ENCODE peak calls at places on chromosomes 2 and 18, in four cellular contexts. M is K562, P is IMR-90, J is sigmoid colon. E is an unnamed sample.

GRCh38 chr2:7083580-7084509 is 166.6 kb downstream of the RNF144A start:
- DNase-seq in M (peak; percentile 24), P (peak; percentile 25), J (no peak), E (no peak)

GRCh38 chr2:225889452-225889851 is 489.9 kb downstream of the NYAP2 start:
- DNase-seq in M (no peak), P (peak; percentile 94), J (no peak), E (peak; percentile 20)

GRCh38 chr2:5980351-5981054 is 288.3 kb downstream of the SOX11 start:
- DNase-seq in M (no peak), P (no peak), J (no peak), E (no peak)

GRCh38 chr2:157220502-157220901 is 37.0 kb upstream of the GALNT5 start:
- DNase-seq in M (no peak), P (no peak), J (no peak), E (no peak)

GRCh38 chr2:18436408-18437077 is 123.9 kb downstream of the RDH14 start:
- DNase-seq in M (no peak), P (peak; percentile 70), J (no peak), E (no peak)

GRCh38 chr2:15782009-15782751 is 158.2 kb upstream of the MYCN start:
- DNase-seq in M (no peak), P (no peak), J (no peak), E (no peak)

GRCh38 chr18:56152547-56152946 is 485.8 kb downstream of the TXNL1 start:
- DNase-seq in M (no peak), P (no peak), J (no peak), E (no peak)

GRCh38 chr2:174878537-174879147 is 114.4 kb upstream of the CHRNA1 start:
- DNase-seq in M (no peak), P (peak; percentile 49), J (no peak), E (peak; percentile 27)

GRCh38 chr2:50691518-50691917 is 340.4 kb downstream of the NRXN1 start:
- DNase-seq in M (no peak), P (no peak), J (no peak), E (no peak)

GRCh38 chr2:42935692-42936631 is 143.6 kb upstream of the HAAO start:
- DNase-seq in M (no peak), P (no peak), J (no peak), E (peak; percentile 32)

GRCh38 chr18:78721281-78721949 is 258.2 kb upstream of the SALL3 start:
- DNase-seq in M (no peak), P (no peak), J (peak; percentile 50), E (no peak)

GRCh38 chr2:168687314-168687713 is 115.1 kb upstream of the NOSTRIN start:
- DNase-seq in M (no peak), P (peak; percentile 2), J (no peak), E (peak; percentile 25)

GRCh38 chr2:103284750-103285149 is 522.9 kb downstream of the TMEM182 start:
- DNase-seq in M (no peak), P (no peak), J (no peak), E (no peak)

GRCh38 chr2:228747478-228747877 is 523.6 kb downstream of the PID1 start:
- DNase-seq in M (no peak), P (no peak), J (no peak), E (no peak)

GRCh38 chr2:241866896-241867631 is 2.5 kb upstream of the RTP5 start:
- DNase-seq in M (no peak), P (no peak), J (no peak), E (no peak)

GRCh38 chr2:221263572-221263971 is 308.5 kb downstream of the EPHA4 start:
- DNase-seq in M (no peak), P (no peak), J (no peak), E (no peak)

GRCh38 chr2:191220671-191221070 is 24.5 kb upstream of the MYO1B start:
- DNase-seq in M (no peak), P (no peak), J (no peak), E (no peak)

GRCh38 chr2:236663267-236663666 is 93.6 kb downstream of the ACKR3 start:
- DNase-seq in M (no peak), P (no peak), J (peak; percentile 94), E (peak; percentile 67)

GRCh38 chr18:53101719-53102118 is 761.7 kb downstream of the DCC start:
- DNase-seq in M (no peak), P (no peak), J (no peak), E (no peak)

GRCh38 chr2:118906186-118906585 is 35.8 kb upstream of the MARCO start:
- DNase-seq in M (no peak), P (no peak), J (no peak), E (no peak)

GRCh38 chr2:10125842-10126596 is 3.5 kb downstream of the RRM2 start:
- DNase-seq in M (no peak), P (no peak), J (no peak), E (no peak)

GRCh38 chr2:529425-529824 is 147.8 kb downstream of the TMEM18 start:
- DNase-seq in M (no peak), P (peak; percentile 1), J (no peak), E (no peak)

GRCh38 chr2:177633111-177633510 is 240.5 kb downstream of the AGPS start:
- DNase-seq in M (no peak), P (no peak), J (no peak), E (no peak)

GRCh38 chr2:120383631-120384477 is 37.9 kb downstream of the INHBB start:
- DNase-seq in M (no peak), P (no peak), J (peak; percentile 27), E (no peak)

GRCh38 chr2:46813046-46813445 is 102.6 kb downstream of the MCFD2 start:
- DNase-seq in M (no peak), P (peak; percentile 46), J (peak; percentile 80), E (peak; percentile 35)

GRCh38 chr2:191318729-191319078 is 73.5 kb downstream of the MYO1B start:
- DNase-seq in M (no peak), P (peak; percentile 85), J (no peak), E (no peak)

GRCh38 chr2:196068271-196069209 is at the start of gene DNAH7:
- DNase-seq in M (peak; percentile 82), P (peak; percentile 80), J (peak; percentile 95), E (peak; percentile 96)
- TF ChIP-seq POLR2A in M (no peak), P (peak; percentile 47), J (no peak), E (peak; percentile 13)

DNA sequence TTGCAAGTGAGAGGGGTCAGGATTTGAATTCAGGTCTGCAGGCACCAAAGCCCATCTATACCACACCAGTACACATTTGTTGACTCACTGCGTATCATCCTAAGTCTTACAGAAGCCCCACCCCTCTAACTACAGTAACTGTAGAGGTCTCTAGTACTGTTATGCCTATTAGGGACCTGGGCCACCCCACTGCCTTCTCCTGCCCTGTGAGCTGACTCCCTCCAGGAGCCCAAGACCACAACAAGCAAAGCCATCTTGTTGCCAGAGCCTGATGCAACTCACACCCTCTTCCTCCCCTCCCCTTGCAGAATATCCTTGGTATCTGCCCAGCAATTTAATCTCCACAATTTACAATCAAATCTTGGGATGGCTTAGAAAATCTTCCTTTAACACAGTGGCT is 17.6 kb upstream of the CYP1B1 start:
- DNase-seq in M (no peak), P (no peak), J (no peak), E (no peak)
- H3K27ac ChIP-seq in M (no peak overlapping the region), P (peak overlapping the region; percentile 38), J (no peak overlapping the region), E (no peak overlapping the region)

GRCh38 chr2:219308142-219309093 is 783 bp downstream of the PTPRN start:
- DNase-seq in M (peak; percentile 79), P (peak; percentile 65), J (no peak), E (peak; percentile 76)
- H3K4me3 ChIP-seq in M (peak overlapping the region; percentile 22), P (peak overlapping the region; percentile 59), J (no peak overlapping the region), E (peak overlapping the region; percentile 17)

GRCh38 chr2:84965192-84965516 is 5.8 kb upstream of the KCMF1 start:
- DNase-seq in M (no peak), P (no peak), J (peak; percentile 8), E (no peak)

GRCh38 chr2:84964406-84965191 is 6.4 kb upstream of the KCMF1 start:
- DNase-seq in M (no peak), P (no peak), J (peak; percentile 29), E (no peak)

GRCh38 chr2:84962917-84963316 is 8.0 kb upstream of the KCMF1 start:
- DNase-seq in M (no peak), P (no peak), J (peak; percentile 7), E (no peak)

GRCh38 chr2:84963692-84964405 is 7.1 kb upstream of the KCMF1 start:
- DNase-seq in M (no peak), P (peak; percentile 97), J (peak; percentile 27), E (no peak)

GRCh38 chr2:84963323-84963691 is 7.7 kb upstream of the KCMF1 start:
- DNase-seq in M (no peak), P (no peak), J (no peak), E (no peak)
- TF ChIP-seq POLR2A in M (no peak), P (no peak), J (no peak), E (no peak)

DNA sequence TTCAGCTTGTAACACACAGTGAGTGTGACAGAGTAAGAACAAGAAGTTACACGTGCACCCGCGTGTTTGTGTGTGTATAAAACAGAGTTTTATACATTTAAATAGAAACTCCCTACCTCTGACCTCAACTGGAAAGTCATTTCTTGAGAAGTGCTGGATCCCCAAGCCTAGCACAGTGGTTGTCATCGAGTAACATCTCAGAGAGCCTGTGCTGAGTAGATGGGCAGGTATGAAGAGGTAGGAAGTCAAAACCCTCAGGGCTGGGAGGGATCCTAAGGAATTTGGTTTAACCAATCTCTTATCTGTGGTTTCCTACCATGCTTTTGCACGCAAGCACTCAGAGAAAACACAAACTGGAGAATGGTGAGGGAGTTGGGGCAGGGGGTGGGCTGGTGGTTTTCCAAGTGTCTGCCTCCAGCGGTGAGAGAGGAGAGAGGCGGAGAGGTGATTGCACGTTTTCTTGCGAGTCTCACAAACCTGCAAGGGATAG is 9.2 kb downstream of the ACOXL start:
- DNase-seq in M (peak; percentile 27), P (no peak), J (no peak), E (no peak)
- H3K27ac ChIP-seq in M (no peak overlapping the region), P (no peak overlapping the region), J (no peak overlapping the region), E (no peak overlapping the region)

GRCh38 chr18:58862851-58863538 is 1.7 kb upstream of the ZNF532 start:
- DNase-seq in M (no peak), P (peak; percentile 62), J (peak; percentile 66), E (peak; percentile 41)

GRCh38 chr18:58861353-58861752 is 3.3 kb upstream of the ZNF532 start:
- DNase-seq in M (no peak), P (no peak), J (peak; percentile 39), E (no peak)

GRCh38 chr18:58861853-58862252 is 2.8 kb upstream of the ZNF532 start:
- DNase-seq in M (no peak), P (no peak), J (no peak), E (no peak)

GRCh38 chr18:58863539-58864145 is 1.0 kb upstream of the ZNF532 start:
- DNase-seq in M (no peak), P (peak; percentile 30), J (peak; percentile 74), E (peak; percentile 58)

DNA sequence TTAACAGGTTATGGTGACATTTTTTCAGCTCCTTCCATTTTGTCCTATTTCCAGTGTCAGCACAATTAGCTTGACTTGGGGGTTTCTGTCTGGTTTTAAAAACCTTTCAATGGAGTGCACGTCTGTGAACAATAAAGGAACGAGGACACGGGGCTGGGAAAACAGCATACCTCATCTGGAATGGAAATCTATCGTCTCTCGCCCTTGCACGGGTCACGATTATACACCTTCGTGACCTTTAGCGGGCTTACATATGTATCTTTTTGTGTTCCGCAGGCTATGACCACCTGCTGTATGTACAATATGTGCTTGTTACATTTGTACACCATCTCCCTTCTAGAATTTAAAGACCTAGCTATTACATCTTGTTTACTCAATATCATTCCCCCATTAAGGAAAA is 2.3 kb upstream of the ZNF532 start:
- DNase-seq in M (no peak), P (no peak), J (peak; percentile 44), E (peak; percentile 39)
- H3K4me3 ChIP-seq in M (no peak overlapping the region), P (no peak overlapping the region), J (no peak overlapping the region), E (peak overlapping the region; percentile 57)

E was measured in testis.